ENCODE peak calls at places on chromosomes 6 and 20, in seven cellular contexts. J is mesothelial cell of epicardium, Y is AG09309, P is IMR-90, O is nephron progenitor cell, N is progenitor cell of endocrine pancreas, A is GM12864. M is an unnamed sample.

GRCh38 chr6:149060300-149060984 is 257.1 kb upstream of the TAB2 start:
- DNase-seq in O (no peak), P (peak; percentile 43), Y (no peak), J (no peak), A (no peak), N (no peak), M (peak; percentile 49)

GRCh38 chr20:3932277-3933073 is 43.3 kb downstream of the PANK2 start:
- DNase-seq in J (no peak), A (no peak), N (no peak), Y (no peak), P (peak; percentile 29), O (no peak), M (no peak)

GRCh38 chr20:62287129-62287528 is 15.7 kb upstream of the ADRM1 start:
- DNase-seq in O (no peak), J (no peak), Y (no peak), P (no peak), N (no peak), A (no peak), M (no peak)

GRCh38 chr20:44961868-44962267 is 1.7 kb upstream of the TOMM34 start:
- DNase-seq in Y (no peak), A (no peak), J (no peak), P (peak; percentile 77), N (no peak), O (no peak), M (no peak)

GRCh38 chr20:32089637-32090330 is 19.7 kb upstream of the TM9SF4 start:
- DNase-seq in A (no peak), O (no peak), N (no peak), P (no peak), Y (no peak), J (no peak), M (no peak)

GRCh38 chr6:26401987-26402658 is at the start of gene BTN3A1:
- DNase-seq in P (peak; percentile 70), O (peak; percentile 37), J (peak; percentile 68), Y (no peak), A (no peak), N (no peak), M (peak; percentile 67)

GRCh38 chr6:36444470-36444869 is 1.7 kb downstream of the KCTD20 start:
- DNase-seq in Y (peak; percentile 49), N (no peak), J (no peak), P (peak; percentile 86), O (no peak), A (no peak), M (no peak)

GRCh38 chr6:167090171-167090570 is 32.7 kb upstream of the CCR6 start:
- DNase-seq in P (no peak), N (no peak), O (no peak), J (no peak), A (no peak), Y (no peak), M (no peak)

GRCh38 chr20:57985278-57985677 is 243.2 kb downstream of the ANKRD60 start:
- DNase-seq in P (no peak), N (no peak), A (no peak), O (peak; percentile 23), J (no peak), Y (no peak), M (no peak)

GRCh38 chr20:44176833-44177533 is 10.0 kb downstream of the JPH2 start:
- DNase-seq in Y (no peak), A (no peak), N (no peak), O (no peak), J (no peak), P (no peak), M (no peak)

GRCh38 chr6:52209672-52210626 is 23.8 kb downstream of the IL17A start:
- DNase-seq in A (peak; percentile 57), Y (no peak), P (no peak), O (no peak), N (no peak), J (no peak), M (no peak)

GRCh38 chr6:159169193-159169555 is at the start of gene FNDC1:
- DNase-seq in Y (no peak), A (no peak), J (peak; percentile 68), O (peak; percentile 87), P (no peak), N (peak; percentile 69), M (no peak)

GRCh38 chr6:152170702-152171667 is 363.5 kb downstream of the ESR1 start:
- DNase-seq in A (peak; percentile 54), J (no peak), P (peak; percentile 75), O (no peak), Y (peak; percentile 62), N (no peak), M (no peak)

DNA sequence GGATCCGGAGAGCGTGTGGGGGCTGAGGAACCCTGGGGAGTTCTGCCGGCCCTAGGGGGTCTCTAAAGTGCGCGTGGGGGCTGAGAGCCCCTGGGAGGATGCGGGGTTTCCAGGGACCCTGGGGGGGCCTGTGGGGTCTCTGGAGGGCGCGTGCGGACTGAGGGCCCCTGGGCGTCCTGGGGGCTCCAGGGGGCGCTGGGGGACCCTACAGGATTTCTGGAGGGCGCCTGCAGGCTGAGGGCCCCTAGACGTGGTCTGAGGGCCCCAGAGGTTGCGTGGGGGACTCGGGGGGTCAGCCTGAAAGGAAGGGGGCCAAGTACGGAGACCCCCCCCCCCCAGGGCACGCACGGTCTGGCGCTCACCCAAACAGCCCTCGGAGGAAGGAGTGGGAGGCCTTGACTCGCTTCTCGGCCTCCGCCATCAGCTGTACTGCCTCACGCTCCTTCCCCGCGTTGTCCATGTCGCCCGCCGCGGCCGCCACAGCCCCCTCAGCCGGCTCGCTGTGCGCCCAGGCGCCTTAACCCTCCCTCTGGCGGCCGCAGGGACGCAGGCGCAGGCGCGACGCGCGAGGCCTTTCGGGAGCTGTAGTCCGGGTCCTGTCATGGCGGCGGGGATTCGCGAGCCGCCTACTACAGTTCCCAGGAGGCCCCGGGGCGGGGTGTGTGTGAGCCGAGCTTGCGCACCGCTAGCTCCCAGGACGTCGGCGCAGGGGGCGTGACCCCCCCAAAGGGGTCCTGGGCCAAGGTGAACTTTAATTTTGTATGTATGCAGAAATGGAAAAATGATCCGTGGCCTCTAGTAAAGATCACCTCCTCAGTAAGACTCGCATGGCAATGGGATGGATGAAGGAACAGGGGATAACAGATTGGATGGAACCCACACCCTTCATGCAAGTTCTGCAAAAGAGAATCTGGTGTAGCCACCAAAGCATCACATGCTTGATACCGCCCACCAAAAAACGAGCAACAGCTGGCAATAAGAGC is at the start of gene NAPB:
- DNase-seq in O (peak; percentile 93), P (peak; percentile 88), N (peak; percentile 88), J (peak; percentile 94), A (peak; percentile 74), Y (peak; percentile 45), M (peak; percentile 91)
- TF ChIP-seq CTCF in O (peak; percentile 12), P (peak; percentile 37), N (peak; percentile 44), J (peak; percentile 39), A (peak; percentile 29), Y (peak; percentile 44), M (peak; percentile 33)

GRCh38 chr6:47376930-47377329 is 67.2 kb upstream of the TNFRSF21 start:
- DNase-seq in O (no peak), Y (no peak), J (no peak), N (no peak), A (no peak), P (no peak), M (no peak)

GRCh38 chr6:47383360-47383759 is 73.7 kb upstream of the TNFRSF21 start:
- DNase-seq in O (no peak), P (no peak), N (no peak), A (no peak), J (no peak), Y (no peak), M (no peak)

DNA sequence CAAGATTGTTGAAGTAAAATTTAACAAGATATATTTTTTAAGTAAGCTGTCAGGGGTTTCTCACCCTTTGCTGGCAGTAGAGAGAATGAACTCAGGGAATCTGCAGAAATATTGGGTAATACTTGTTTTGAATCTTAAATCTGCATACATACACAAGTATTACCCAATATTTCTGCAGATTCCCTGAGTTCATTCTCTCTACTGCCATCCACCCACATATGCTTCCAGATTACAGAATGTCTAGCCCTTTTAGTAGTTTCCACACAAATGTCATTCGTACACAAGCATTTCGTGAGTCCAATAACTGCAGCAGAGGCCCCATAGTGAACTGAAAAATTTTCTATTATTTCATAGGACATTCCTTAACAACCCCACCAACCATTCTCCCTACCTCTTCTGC is 69.6 kb upstream of the TNFRSF21 start:
- DNase-seq in O (no peak), A (no peak), Y (no peak), J (no peak), N (no peak), P (no peak), M (no peak)
- TF ChIP-seq CTCF in O (no peak), A (no peak), Y (no peak), J (no peak), N (no peak), P (no peak), M (no peak)

GRCh38 chr6:111722220-111722731 is 116.6 kb upstream of the TRAF3IP2 start:
- DNase-seq in J (no peak), N (no peak), O (no peak), A (no peak), Y (peak; percentile 68), P (peak; percentile 76), M (no peak)

GRCh38 chr6:111723412-111723970 is 117.8 kb upstream of the TRAF3IP2 start:
- DNase-seq in N (no peak), Y (no peak), O (no peak), A (no peak), J (no peak), P (no peak), M (no peak)

GRCh38 chr6:111720931-111721496 is 115.3 kb upstream of the TRAF3IP2 start:
- DNase-seq in Y (no peak), N (no peak), J (no peak), O (no peak), P (no peak), A (no peak), M (no peak)

GRCh38 chr6:111724039-111724438 is 118.4 kb upstream of the TRAF3IP2 start:
- DNase-seq in A (no peak), P (no peak), Y (no peak), N (no peak), J (no peak), O (no peak), M (no peak)

GRCh38 chr6:111721677-111722219 is 116.1 kb upstream of the TRAF3IP2 start:
- DNase-seq in Y (no peak), A (peak; percentile 26), J (no peak), O (peak; percentile 30), P (peak; percentile 44), N (no peak), M (no peak)
- TF ChIP-seq CTCF in Y (peak; percentile 70), A (peak; percentile 84), J (peak; percentile 68), O (peak; percentile 42), P (peak; percentile 53), N (peak; percentile 59), M (peak; percentile 46)

DNA sequence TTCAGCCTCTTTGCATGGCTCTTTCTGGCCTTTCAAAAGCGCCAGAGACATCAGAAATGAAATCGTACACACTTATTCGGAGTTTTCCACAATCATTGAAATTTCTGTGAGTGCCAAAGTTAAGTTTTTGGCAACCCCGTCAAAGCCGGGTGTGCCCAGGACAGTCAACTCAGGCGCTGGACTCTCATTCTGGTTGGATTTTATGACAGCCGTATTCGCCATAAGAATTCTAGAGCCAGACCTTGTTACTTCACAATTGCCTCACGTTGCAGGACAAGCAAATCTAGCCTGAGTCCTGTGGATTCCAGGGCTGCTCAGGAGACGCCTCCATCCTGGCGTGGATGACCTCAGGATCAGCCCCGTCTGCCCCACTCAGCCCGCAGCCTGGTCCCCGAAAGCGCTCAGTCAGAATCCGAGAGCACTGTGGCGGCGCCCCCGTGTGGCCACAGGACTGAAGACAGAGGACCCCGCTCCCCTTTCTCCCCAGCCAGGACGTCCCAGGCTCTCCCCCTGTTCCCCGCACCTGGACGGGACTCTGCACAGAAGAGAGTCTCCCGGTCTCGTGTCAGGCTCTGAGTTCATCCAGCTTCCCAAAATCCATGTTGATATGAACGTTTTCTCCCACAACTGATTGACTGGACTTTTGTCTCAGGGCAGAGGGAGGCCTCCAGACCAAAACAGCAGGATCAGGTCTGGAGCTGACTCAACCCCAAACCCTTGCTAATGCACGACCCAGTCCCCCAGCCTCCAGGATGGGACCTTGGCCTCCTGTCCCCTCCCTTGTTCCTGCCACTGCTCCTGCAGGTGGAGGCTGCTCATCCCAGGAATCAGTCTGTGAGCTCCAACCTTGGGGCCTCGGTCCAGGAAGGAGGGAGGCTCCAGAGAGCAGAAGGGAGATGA is 38.2 kb downstream of the MICA start:
- DNase-seq in N (peak; percentile 60), O (peak; percentile 88), A (no peak), Y (no peak), J (peak; percentile 82), P (peak; percentile 34), M (peak; percentile 78)
- TF ChIP-seq CTCF in N (peak; percentile 83), O (peak; percentile 68), A (peak; percentile 87), Y (peak; percentile 90), J (peak; percentile 65), P (peak; percentile 81), M (peak; percentile 79)